ENCODE peak calls at places on chromosomes 16 and 17, in nine cellular contexts. X is HCT116, G is A549, U is WTC11, S is endothelial cell of umbilical vein, F is NB4, B is GM12878, V is K562, Y is SK-N-SH. D is an unnamed sample.

GRCh38 chr16:59698341-59698979 is 964.3 kb upstream of the GOT2 start:
- DNase-seq in X (no peak), G (no peak), U (no peak), S (peak), F (peak), B (no peak), V (no peak), Y (no peak), D (no peak)

GRCh38 chr17:75087558-75088453 is at the start of gene SLC16A5:
- DNase-seq in X (peak), G (peak), U (peak), S (peak), F (peak), B (no peak), V (peak), Y (no peak), D (peak)

GRCh38 chr17:64420143-64420670 is 28.7 kb upstream of the MILR1 start:
- DNase-seq in X (peak), G (peak), U (no peak), S (peak), F (peak), B (no peak), V (peak), Y (peak), D (no peak)

GRCh38 chr16:68564367-68564985 is 25.4 kb downstream of the ZFP90 start:
- DNase-seq in X (no peak), G (no peak), U (no peak), S (no peak), F (peak), B (no peak), V (no peak), Y (no peak), D (no peak)

GRCh38 chr16:65315004-65315398 is 193.1 kb upstream of the CDH11 start:
- DNase-seq in X (no peak), G (no peak), U (no peak), S (no peak), F (no peak), B (no peak), V (no peak), Y (no peak), D (no peak)

GRCh38 chr17:39928868-39929651 is 1.5 kb downstream of the LRRC3C start:
- DNase-seq in X (peak), G (peak), U (no peak), S (peak), F (peak), B (no peak), V (no peak), Y (no peak), D (no peak)

GRCh38 chr17:9956474-9957131 is 51.5 kb upstream of the RCVRN start:
- DNase-seq in X (no peak), G (no peak), U (peak), S (no peak), F (no peak), B (no peak), V (no peak), Y (no peak), D (no peak)

GRCh38 chr17:38910325-38910724 is 15.1 kb upstream of the LASP1NB start:
- DNase-seq in X (no peak), G (no peak), U (no peak), S (no peak), F (no peak), B (no peak), V (no peak), Y (no peak), D (no peak)

GRCh38 chr16:29974291-29975133 is 844 bp downstream of the TAOK2 start:
- DNase-seq in X (no peak), G (peak), U (no peak), S (peak), F (peak), B (no peak), V (peak), Y (peak), D (no peak)

GRCh38 chr17:1647802-1648581 is 1.7 kb downstream of the RILP start:
- DNase-seq in X (peak), G (no peak), U (peak), S (peak), F (no peak), B (no peak), V (no peak), Y (no peak), D (no peak)

GRCh38 chr16:2507679-2508064 is 6.1 kb upstream of the ATP6V0C start:
- DNase-seq in X (no peak), G (no peak), U (no peak), S (no peak), F (no peak), B (no peak), V (no peak), Y (no peak), D (no peak)

GRCh38 chr16:62225675-62226074 is 189.4 kb upstream of the CDH8 start:
- DNase-seq in X (no peak), G (peak), U (peak), S (no peak), F (peak), B (peak), V (peak), Y (peak), D (peak)

GRCh38 chr17:81948635-81949378 is 1.8 kb upstream of the MYADML2 start:
- DNase-seq in X (no peak), G (no peak), U (no peak), S (no peak), F (no peak), B (no peak), V (no peak), Y (no peak), D (no peak)

GRCh38 chr17:72782985-72783701 is 309.3 kb downstream of the SLC39A11 start:
- DNase-seq in X (no peak), G (no peak), U (no peak), S (no peak), F (no peak), B (no peak), V (no peak), Y (peak), D (no peak)

GRCh38 chr17:1762906-1763829 is 1.3 kb downstream of the SERPINF1 start:
- DNase-seq in X (no peak), G (no peak), U (no peak), S (no peak), F (peak), B (no peak), V (peak), Y (peak), D (no peak)

GRCh38 chr17:64134996-64135395 is 5.1 kb upstream of the ERN1 start:
- DNase-seq in X (no peak), G (no peak), U (no peak), S (no peak), F (no peak), B (no peak), V (no peak), Y (no peak), D (no peak)

GRCh38 chr16:31134091-31134571 is 1.4 kb downstream of the PRSS8 start:
- DNase-seq in X (no peak), G (no peak), U (no peak), S (no peak), F (peak), B (no peak), V (peak), Y (no peak), D (no peak)

GRCh38 chr16:24609740-24610420 is 70.5 kb downstream of the RBBP6 start:
- DNase-seq in X (no peak), G (no peak), U (peak), S (peak), F (no peak), B (no peak), V (no peak), Y (peak), D (peak)

GRCh38 chr17:28549274-28550132 is 2.9 kb downstream of the UNC119 start:
- DNase-seq in X (no peak), G (no peak), U (no peak), S (no peak), F (peak), B (no peak), V (no peak), Y (no peak), D (no peak)

GRCh38 chr16:31270795-31271194 is 11.0 kb downstream of the ITGAM start:
- DNase-seq in X (no peak), G (no peak), U (no peak), S (no peak), F (no peak), B (no peak), V (no peak), Y (no peak), D (no peak)

GRCh38 chr16:3001316-3001715 is 11.4 kb upstream of the CLDN9 start:
- DNase-seq in X (no peak), G (no peak), U (peak), S (no peak), F (no peak), B (no peak), V (no peak), Y (no peak), D (no peak)

GRCh38 chr16:138049-138417 is 440 bp downstream of the NPRL3 start:
- DNase-seq in X (no peak), G (peak), U (peak), S (peak), F (peak), B (no peak), V (peak), Y (peak), D (no peak)

GRCh38 chr17:75783069-75783783 is 1.4 kb upstream of the UNK start:
- DNase-seq in X (peak), G (no peak), U (no peak), S (peak), F (peak), B (peak), V (no peak), Y (peak), D (no peak)

GRCh38 chr16:75116081-75116910 is at the start of gene LDHD:
- DNase-seq in X (peak), G (peak), U (peak), S (peak), F (peak), B (no peak), V (peak), Y (peak), D (peak)

DNA sequence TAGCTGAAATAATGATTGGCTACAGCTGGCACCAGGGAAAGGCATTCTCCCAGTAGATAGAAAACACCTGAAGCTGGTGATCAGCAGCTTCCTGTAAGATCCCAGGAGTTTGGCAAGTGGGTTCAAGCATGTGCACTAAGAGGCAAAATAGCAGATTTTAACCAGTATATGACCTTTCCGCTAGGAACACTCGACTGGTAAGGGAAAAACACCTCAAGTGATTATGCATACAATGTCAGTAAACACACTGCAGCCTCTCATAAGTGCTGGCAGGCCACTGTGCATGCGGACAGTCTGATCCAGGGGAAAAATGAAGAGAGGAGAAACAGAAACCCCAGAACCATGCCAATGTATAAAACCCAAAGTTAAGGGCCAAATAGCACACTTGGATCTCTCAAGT is 49.0 kb upstream of the HLF start:
- DNase-seq in X (no peak), G (no peak), U (no peak), S (no peak), F (no peak), B (no peak), V (no peak), Y (no peak), D (no peak)
- TF ChIP-seq MAX in X (no peak), G (no peak), U (no peak), S (no peak), F (no peak), B (no peak), V (no peak), Y (no peak), D (no peak)

GRCh38 chr17:37698132-37698615 is 46.7 kb downstream of the HNF1B start:
- DNase-seq in X (peak), G (peak), U (no peak), S (no peak), F (peak), B (no peak), V (no peak), Y (no peak), D (no peak)
- TF ChIP-seq MAX in X (peak), G (no peak), U (no peak), S (no peak), F (no peak), B (no peak), V (no peak), Y (no peak), D (no peak)

DNA sequence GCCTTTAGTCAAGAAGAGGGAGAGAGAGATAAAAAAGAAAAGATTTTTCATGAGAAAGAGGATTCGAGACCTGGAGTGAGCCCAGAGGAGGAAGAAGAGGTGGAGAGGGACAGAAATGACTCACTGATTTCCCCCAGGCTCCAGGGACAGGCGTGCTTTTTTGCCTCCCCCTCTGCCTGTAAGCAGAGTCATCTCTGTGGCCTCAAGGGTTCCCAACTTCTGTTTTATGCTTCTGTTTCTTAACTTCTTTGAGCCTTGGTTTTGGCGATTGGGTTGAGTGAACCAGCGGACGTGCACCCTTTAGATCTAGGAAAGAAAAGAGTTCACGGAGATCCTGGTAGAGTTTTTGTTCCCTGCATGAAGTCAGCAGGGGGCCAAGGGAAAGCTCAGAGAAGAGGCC is 147.9 kb upstream of the NOL11 start:
- DNase-seq in X (no peak), G (no peak), U (no peak), S (no peak), F (peak), B (peak), V (no peak), Y (no peak), D (no peak)
- TF ChIP-seq MAX in X (no peak), G (no peak), U (no peak), S (no peak), F (no peak), B (no peak), V (no peak), Y (no peak), D (no peak)

DNA sequence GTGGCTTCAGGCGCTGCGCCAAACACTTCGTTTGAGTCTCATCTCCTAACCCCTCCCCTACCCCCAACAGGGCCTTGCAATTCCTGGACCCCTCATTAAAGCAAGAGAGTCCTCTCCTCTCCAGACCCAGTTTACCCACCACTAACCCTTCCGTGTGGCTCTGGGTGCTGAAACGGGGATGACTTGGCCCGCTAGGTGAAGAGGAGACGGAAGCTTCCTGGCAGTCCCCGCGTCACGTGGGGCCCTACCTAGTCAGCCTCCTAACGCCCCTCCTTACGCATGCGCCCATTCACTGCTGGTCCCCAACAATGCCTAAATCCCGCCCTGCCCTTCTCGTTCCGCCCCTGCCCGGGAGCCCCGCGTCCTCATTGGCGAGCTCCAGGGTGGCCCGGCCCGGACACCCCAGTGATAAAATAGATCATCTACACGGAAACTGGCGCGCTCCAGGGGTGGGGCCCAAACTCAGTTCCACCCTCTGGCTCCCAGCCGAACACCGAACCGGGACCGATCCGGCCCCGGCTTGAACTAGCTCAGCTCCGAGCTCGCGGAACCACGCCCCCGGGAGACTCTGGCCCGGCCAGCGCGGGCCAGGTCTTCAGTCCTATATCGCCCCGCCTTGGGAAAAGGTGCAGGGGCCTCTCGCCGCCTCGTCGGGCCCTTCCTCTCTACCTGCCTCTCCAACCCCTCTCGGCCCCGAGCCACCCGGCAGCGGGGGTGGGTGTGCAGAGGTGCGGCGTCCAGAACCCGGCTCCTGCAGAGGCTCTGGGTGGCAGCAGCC is at the start of gene SLC16A13:
- DNase-seq in X (peak), G (peak), U (peak), S (peak), F (peak), B (peak), V (peak), Y (peak), D (peak)
- TF ChIP-seq MAX in X (peak), G (peak), U (peak), S (peak), F (peak), B (peak), V (peak), Y (peak), D (peak)

D was measured in H1.